ENCODE peak calls at places on chromosomes 5 and 9, in ten cellular contexts. N, P, F, H, K, J, Q, C, S and L are unnamed samples.

GRCh38 chr9:128383007-128383753 is 12.0 kb downstream of the URM1 start:
- DNase-seq in N (no peak), P (peak; percentile 53), F (no peak), H (no peak), K (no peak), J (no peak), Q (no peak), C (no peak), S (no peak), L (peak; percentile 89)

GRCh38 chr9:122819326-122819725 is 9.1 kb downstream of the PDCL start:
- DNase-seq in N (no peak), P (no peak), F (no peak), H (no peak), K (no peak), J (no peak), Q (no peak), C (peak; percentile 79), S (no peak), L (no peak)

GRCh38 chr9:128244443-128245226 is 31.2 kb downstream of the GOLGA2 start:
- DNase-seq in N (peak; percentile 92), P (no peak), F (no peak), H (peak; percentile 86), K (no peak), J (peak; percentile 89), Q (peak; percentile 95), C (peak; percentile 82), S (no peak), L (peak; percentile 62)

GRCh38 chr9:137077010-137077747 is at the start of gene UAP1L1:
- DNase-seq in N (peak; percentile 79), P (no peak), F (no peak), H (peak; percentile 95), K (no peak), J (peak; percentile 80), Q (peak; percentile 80), C (peak; percentile 55), S (no peak), L (peak; percentile 75)

GRCh38 chr9:112334319-112334828 is 955 bp upstream of the PTBP3 start:
- DNase-seq in N (peak; percentile 36), P (no peak), F (peak; percentile 59), H (no peak), K (no peak), J (no peak), Q (peak; percentile 15), C (peak; percentile 42), S (no peak), L (peak; percentile 19)

GRCh38 chr5:140881889-140882590 is at the start of gene PCDHA13:
- DNase-seq in N (peak; percentile 4), P (no peak), F (peak; percentile 34), H (no peak), K (no peak), J (no peak), Q (no peak), C (no peak), S (no peak), L (peak; percentile 57)

GRCh38 chr9:80175286-80175906 is 603.6 kb downstream of the TLE4 start:
- DNase-seq in N (peak; percentile 23), P (no peak), F (peak; percentile 41), H (no peak), K (peak; percentile 6), J (peak; percentile 43), Q (peak; percentile 46), C (peak; percentile 75), S (no peak), L (peak; percentile 57)

GRCh38 chr5:172747471-172747870 is 23.5 kb downstream of the DUSP1 start:
- DNase-seq in N (no peak), P (no peak), F (no peak), H (no peak), K (no peak), J (no peak), Q (no peak), C (no peak), S (no peak), L (no peak)

GRCh38 chr5:10286552-10287227 is 21.0 kb downstream of the CMBL start:
- DNase-seq in N (no peak), P (no peak), F (no peak), H (no peak), K (no peak), J (no peak), Q (peak; percentile 73), C (no peak), S (no peak), L (no peak)

GRCh38 chr9:13648068-13648467 is 368.6 kb upstream of the MPDZ start:
- DNase-seq in N (no peak), P (no peak), F (no peak), H (no peak), K (no peak), J (no peak), Q (no peak), C (no peak), S (no peak), L (no peak)

GRCh38 chr9:91820949-91821880 is 128.8 kb downstream of the ROR2 start:
- DNase-seq in N (no peak), P (no peak), F (peak; percentile 39), H (peak; percentile 26), K (no peak), J (no peak), Q (peak; percentile 59), C (no peak), S (no peak), L (no peak)

GRCh38 chr5:93604119-93604963 is 21.3 kb downstream of the NR2F1 start:
- DNase-seq in N (peak; percentile 41), P (no peak), F (no peak), H (peak; percentile 83), K (no peak), J (no peak), Q (no peak), C (peak; percentile 73), S (no peak), L (peak; percentile 74)

GRCh38 chr5:133939668-133940067 is 28.8 kb downstream of the C5orf15 start:
- DNase-seq in N (no peak), P (no peak), F (no peak), H (no peak), K (no peak), J (no peak), Q (no peak), C (no peak), S (no peak), L (no peak)

GRCh38 chr5:173954671-173955605 is 34.0 kb upstream of the C5orf47 start:
- DNase-seq in N (peak; percentile 35), P (no peak), F (no peak), H (no peak), K (no peak), J (no peak), Q (peak; percentile 44), C (peak; percentile 80), S (no peak), L (no peak)

GRCh38 chr9:119963798-119964372 is 594.6 kb upstream of the BRINP1 start:
- DNase-seq in N (peak; percentile 95), P (no peak), F (peak; percentile 64), H (peak; percentile 74), K (peak; percentile 45), J (no peak), Q (peak; percentile 90), C (peak; percentile 87), S (peak; percentile 53), L (peak; percentile 93)

GRCh38 chr9:108951578-108951977 is 17.4 kb downstream of the ABITRAM start:
- DNase-seq in N (no peak), P (no peak), F (peak; percentile 8), H (no peak), K (no peak), J (no peak), Q (no peak), C (peak; percentile 13), S (no peak), L (no peak)

GRCh38 chr9:99820330-99821186 is 1.1 kb upstream of the NR4A3 start:
- DNase-seq in N (peak; percentile 72), P (no peak), F (peak; percentile 70), H (peak; percentile 80), K (peak; percentile 43), J (peak; percentile 48), Q (peak; percentile 92), C (peak; percentile 90), S (no peak), L (no peak)

GRCh38 chr5:96257904-96258303 is 175.1 kb downstream of the PCSK1 start:
- DNase-seq in N (peak; percentile 48), P (no peak), F (peak; percentile 57), H (no peak), K (no peak), J (no peak), Q (peak; percentile 13), C (peak; percentile 71), S (no peak), L (no peak)

GRCh38 chr5:103224894-103225246 is 33.7 kb upstream of the MACIR start:
- DNase-seq in N (no peak), P (no peak), F (no peak), H (no peak), K (no peak), J (no peak), Q (no peak), C (no peak), S (no peak), L (no peak)

GRCh38 chr9:7613931-7614330 is 185.6 kb downstream of the DMAC1 start:
- DNase-seq in N (no peak), P (no peak), F (peak; percentile 39), H (no peak), K (no peak), J (no peak), Q (no peak), C (no peak), S (no peak), L (no peak)

GRCh38 chr5:179378441-179379271 is 33.4 kb upstream of the ADAMTS2 start:
- DNase-seq in N (no peak), P (no peak), F (no peak), H (peak; percentile 67), K (no peak), J (no peak), Q (peak; percentile 85), C (peak; percentile 79), S (no peak), L (no peak)

GRCh38 chr9:114592356-114592755 is 4.8 kb downstream of the ATP6V1G1 start:
- DNase-seq in N (no peak), P (no peak), F (peak; percentile 91), H (no peak), K (no peak), J (no peak), Q (peak; percentile 19), C (peak; percentile 76), S (peak; percentile 78), L (no peak)

GRCh38 chr9:122075135-122076030 is 17.7 kb downstream of the TTLL11 start:
- DNase-seq in N (no peak), P (no peak), F (no peak), H (no peak), K (no peak), J (no peak), Q (peak; percentile 58), C (peak; percentile 36), S (no peak), L (no peak)

GRCh38 chr5:5326126-5326758 is 96.2 kb upstream of the ICE1 start:
- DNase-seq in N (no peak), P (no peak), F (no peak), H (no peak), K (no peak), J (no peak), Q (no peak), C (no peak), S (no peak), L (peak; percentile 72)

GRCh38 chr5:41695920-41696582 is 174.2 kb downstream of the OXCT1 start:
- DNase-seq in N (no peak), P (no peak), F (no peak), H (no peak), K (no peak), J (peak; percentile 29), Q (no peak), C (peak; percentile 17), S (no peak), L (no peak)

GRCh38 chr5:176629853-176630680 is at the start of the genes EIF4E1B and SNCB:
- DNase-seq in N (no peak), P (peak; percentile 89), F (peak; percentile 28), H (peak; percentile 67), K (peak; percentile 64), J (peak; percentile 80), Q (peak; percentile 22), C (peak; percentile 52), S (no peak), L (peak; percentile 87)

GRCh38 chr5:142621227-142621626 is 64.7 kb downstream of the FGF1 start:
- DNase-seq in N (peak; percentile 78), P (no peak), F (peak; percentile 29), H (no peak), K (no peak), J (no peak), Q (peak; percentile 46), C (peak; percentile 56), S (no peak), L (no peak)

GRCh38 chr9:98248737-98249474 is 6.5 kb downstream of the TBC1D2 start:
- DNase-seq in N (peak; percentile 16), P (no peak), F (peak; percentile 97), H (peak; percentile 91), K (no peak), J (no peak), Q (peak; percentile 85), C (peak; percentile 98), S (peak; percentile 93), L (no peak)